ENCODE peak calls at places on chromosomes 3 and 15, in five cellular contexts. X is upper lobe of right lung, Z is mesenchymal stem cell, T is endodermal cell, Y is right cardiac atrium. M is an unnamed sample.

GRCh38 chr3:126340081-126340511 is 17.1 kb downstream of the KLF15 start:
- DNase-seq in T (peak; percentile 29), Y (no peak), X (peak; percentile 56), Z (no peak), M (peak; percentile 83)

GRCh38 chr3:189276481-189277190 is 104.9 kb downstream of the TPRG1 start:
- DNase-seq in X (no peak), Y (peak; percentile 56), T (no peak), Z (peak; percentile 76), M (peak; percentile 63)

GRCh38 chr3:191963182-191963581 is 502.2 kb downstream of the PYDC2 start:
- DNase-seq in T (peak; percentile 92), Y (no peak), X (no peak), Z (peak; percentile 67), M (no peak)

GRCh38 chr15:100094127-100094510 is 247.7 kb downstream of the ADAMTS17 start:
- DNase-seq in Z (no peak), X (peak; percentile 29), Y (no peak), T (peak; percentile 41), M (no peak)

GRCh38 chr3:114176890-114177289 is 2.0 kb downstream of the DRD3 start:
- DNase-seq in X (no peak), Y (no peak), Z (no peak), T (no peak), M (no peak)

GRCh38 chr15:37709669-37710068 is 224.8 kb upstream of the TMCO5A start:
- DNase-seq in T (no peak), Y (no peak), Z (no peak), X (no peak), M (no peak)

GRCh38 chr3:9250236-9250635 is 790 bp upstream of the SRGAP3 start:
- DNase-seq in T (peak; percentile 54), Y (no peak), X (no peak), Z (no peak), M (no peak)

GRCh38 chr15:88695046-88695445 is 56.2 kb downstream of the ISG20 start:
- DNase-seq in T (no peak), X (no peak), Z (no peak), Y (no peak), M (no peak)

GRCh38 chr3:174720717-174721116 is 138.4 kb upstream of the NAALADL2 start:
- DNase-seq in Y (no peak), X (no peak), T (no peak), Z (no peak), M (no peak)

GRCh38 chr15:55829826-55830225 is 86.9 kb upstream of the PRTG start:
- DNase-seq in X (no peak), Y (no peak), Z (peak; percentile 8), T (no peak), M (no peak)

GRCh38 chr3:195612075-195612800 is 28.5 kb upstream of the APOD start:
- DNase-seq in Z (no peak), T (peak; percentile 54), X (no peak), Y (no peak), M (no peak)

GRCh38 chr15:51223771-51224229 is 114.6 kb downstream of the CYP19A1 start:
- DNase-seq in Y (no peak), T (no peak), X (no peak), Z (peak; percentile 77), M (no peak)

GRCh38 chr3:135678386-135678785 is 287.1 kb upstream of the PPP2R3A start:
- DNase-seq in Z (no peak), T (no peak), Y (no peak), X (no peak), M (no peak)

GRCh38 chr3:136105044-136105443 is 91.1 kb downstream of the MSL2 start:
- DNase-seq in Y (no peak), X (no peak), Z (no peak), T (no peak), M (no peak)

GRCh38 chr15:81256916-81257315 is 60.2 kb downstream of the IL16 start:
- DNase-seq in X (no peak), Y (no peak), T (no peak), Z (peak; percentile 33), M (no peak)

GRCh38 chr3:14991148-14991742 is 43.9 kb downstream of the NR2C2 start:
- DNase-seq in Y (no peak), X (no peak), T (no peak), Z (peak; percentile 6), M (no peak)

GRCh38 chr3:169687603-169688002 is 24.1 kb upstream of the MECOM start:
- DNase-seq in Z (no peak), T (no peak), Y (no peak), X (no peak), M (no peak)

GRCh38 chr3:129360224-129360623 is 68.2 kb downstream of the EFCAB12 start:
- DNase-seq in T (peak; percentile 78), X (no peak), Z (no peak), Y (no peak), M (no peak)

GRCh38 chr3:168417016-168417415 is 321.3 kb upstream of the GOLIM4 start:
- DNase-seq in T (no peak), Z (no peak), X (no peak), Y (no peak), M (no peak)

GRCh38 chr15:75945953-75946352 is 42.3 kb downstream of the FBXO22 start:
- DNase-seq in Y (no peak), X (no peak), T (no peak), Z (peak; percentile 68), M (no peak)

GRCh38 chr3:148205945-148206845 is 491.5 kb upstream of the AGTR1 start:
- DNase-seq in Z (no peak), Y (no peak), T (no peak), X (no peak), M (no peak)

GRCh38 chr15:35061171-35062163 is 23.6 kb downstream of the NANOGP8 start:
- DNase-seq in T (peak; percentile 79), Z (no peak), Y (no peak), X (no peak), M (no peak)

GRCh38 chr3:53122255-53122932 is 7.8 kb downstream of the RFT1 start:
- DNase-seq in Y (no peak), T (peak; percentile 15), X (no peak), Z (no peak), M (no peak)

GRCh38 chr3:128145279-128145678 is 8.0 kb upstream of the EEFSEC start:
- DNase-seq in T (no peak), Z (no peak), Y (peak; percentile 66), X (peak; percentile 69), M (no peak)

GRCh38 chr3:64732570-64732969 is 44.8 kb upstream of the ADAMTS9 start:
- DNase-seq in X (no peak), Y (no peak), Z (no peak), T (no peak), M (no peak)

GRCh38 chr3:133572158-133573053 is 1.1 kb upstream of the CDV3 start:
- DNase-seq in T (no peak), X (no peak), Y (no peak), Z (peak; percentile 66), M (no peak)
- H3K9me3 ChIP-seq in T (no peaks in the 10 kb centered on the region), X (no peaks in the 10 kb centered on the region), Y (no peaks in the 10 kb centered on the region), Z (no peaks in the 10 kb centered on the region), M (no peaks in the 10 kb centered on the region)

DNA sequence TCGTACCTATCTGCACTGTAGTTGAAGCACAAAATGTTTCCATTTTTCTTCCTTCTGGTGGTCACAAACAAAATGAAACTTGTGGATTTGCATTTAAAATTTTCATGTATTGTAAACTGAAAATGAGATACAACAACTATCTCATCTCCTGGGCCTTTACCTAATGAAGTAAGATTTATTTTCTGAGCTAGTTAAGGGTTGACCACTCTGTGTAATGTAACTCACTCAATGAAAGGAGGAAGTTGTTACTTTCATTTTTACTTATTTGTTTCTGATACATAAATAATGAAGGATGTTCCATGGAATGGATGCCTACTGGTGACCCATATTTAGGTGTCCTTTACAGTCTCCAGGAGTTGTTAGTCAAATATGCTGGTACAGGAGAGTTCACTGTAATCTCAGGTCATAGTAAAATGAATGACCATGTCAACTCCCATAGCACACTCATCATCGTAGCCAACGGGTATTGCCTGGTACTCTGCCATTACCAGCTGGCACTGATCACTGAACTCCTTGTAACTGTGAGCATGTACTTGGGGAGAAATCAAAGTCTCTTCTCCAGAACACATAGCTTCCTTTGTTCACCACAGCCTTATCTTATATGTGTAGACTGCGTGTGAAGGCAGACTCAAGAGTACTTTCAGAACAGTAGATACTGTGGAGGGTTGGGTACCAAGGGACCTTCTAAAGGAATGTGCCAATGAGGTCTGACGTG is 474.2 kb upstream of the ROBO2 start:
- DNase-seq in T (no peak), X (no peak), Y (peak; percentile 47), Z (no peak), M (no peak)
- H3K9me3 ChIP-seq in T (no peaks in the 10 kb centered on the region), X (no peaks in the 10 kb centered on the region), Y (no peaks in the 10 kb centered on the region), Z (no peaks in the 10 kb centered on the region), M (no peaks in the 10 kb centered on the region)

GRCh38 chr15:33051528-33051927 is 143.0 kb downstream of the FMN1 start:
- DNase-seq in X (peak; percentile 58), Y (no peak), T (no peak), Z (no peak), M (no peak)
- H3K9me3 ChIP-seq in X (peaks cover 5% of the 10 kb centered on the region), Y (peaks cover 1% of the 10 kb centered on the region), T (peaks cover 58% of the 10 kb centered on the region), Z (peaks cover 18% of the 10 kb centered on the region), M (no peaks in the 10 kb centered on the region)

GRCh38 chr15:25242957-25243799 is 195.6 kb downstream of the UBE3A start:
- DNase-seq in T (no peak), X (peak; percentile 55), Z (no peak), Y (peak; percentile 31), M (peak; percentile 43)
- H3K9me3 ChIP-seq in T (no peaks in the 10 kb centered on the region), X (no peaks in the 10 kb centered on the region), Z (peaks cover 4% of the 10 kb centered on the region), Y (no peaks in the 10 kb centered on the region), M (peaks cover 4% of the 10 kb centered on the region)

DNA sequence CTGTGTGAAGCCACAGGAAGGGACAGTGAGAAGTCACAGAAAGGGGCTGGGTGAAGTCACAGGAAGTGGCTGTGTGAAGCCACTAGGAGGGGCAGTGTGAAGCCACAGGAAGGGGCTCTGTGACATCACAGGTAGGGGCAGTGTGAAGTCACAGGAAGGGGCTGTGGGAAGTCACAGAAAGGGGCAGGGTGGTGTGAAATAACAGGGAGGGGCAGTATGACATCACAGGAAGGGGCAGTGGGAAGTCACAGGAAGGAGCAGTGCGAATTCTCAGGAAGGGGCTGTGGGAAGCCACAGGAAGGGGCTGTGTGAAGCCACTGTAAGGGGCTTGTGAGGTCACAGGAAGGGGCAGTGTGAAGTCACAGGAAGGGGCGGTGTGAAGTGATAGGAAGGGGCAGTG is 35.9 kb downstream of the GASK1A start:
- DNase-seq in X (no peak), Z (no peak), T (no peak), Y (no peak), M (no peak)
- H3K9me3 ChIP-seq in X (no peaks in the 10 kb centered on the region), Z (no peaks in the 10 kb centered on the region), T (no peaks in the 10 kb centered on the region), Y (no peaks in the 10 kb centered on the region), M (no peaks in the 10 kb centered on the region)

GRCh38 chr3:377158-377561 is 180.6 kb downstream of the CHL1 start:
- DNase-seq in T (peak; percentile 53), Y (no peak), Z (peak; percentile 25), X (no peak), M (no peak)
- H3K9me3 ChIP-seq in T (peaks cover 89% of the 10 kb centered on the region), Y (no peaks in the 10 kb centered on the region), Z (no peaks in the 10 kb centered on the region), X (no peaks in the 10 kb centered on the region), M (peaks cover 2% of the 10 kb centered on the region)

GRCh38 chr3:68172039-68172438 is 517.6 kb upstream of the SUCLG2 start:
- DNase-seq in X (no peak), Y (no peak), Z (no peak), T (no peak), M (no peak)
- H3K9me3 ChIP-seq in X (peaks cover 13% of the 10 kb centered on the region), Y (peaks cover 4% of the 10 kb centered on the region), Z (peaks cover 48% of the 10 kb centered on the region), T (peaks cover 26% of the 10 kb centered on the region), M (peaks cover 5% of the 10 kb centered on the region)

M was measured in aorta.